ENCODE peak calls at places on chromosomes 7 and 10, in six cellular contexts. D, E, X, K, Q and L are unnamed samples.

GRCh38 chr7:13829914-13830603 is 159.4 kb downstream of the ETV1 start:
- DNase-seq in D (no peak), E (peak), X (no peak), K (no peak), Q (no peak), L (no peak)

GRCh38 chr7:81173766-81174281 is 255.0 kb upstream of the SEMA3C start:
- DNase-seq in D (no peak), E (peak), X (no peak), K (no peak), Q (no peak), L (no peak)

GRCh38 chr7:22195402-22195801 is 161.6 kb downstream of the RAPGEF5 start:
- DNase-seq in D (no peak), E (no peak), X (no peak), K (no peak), Q (no peak), L (no peak)

GRCh38 chr7:1973321-1974251 is 259.2 kb downstream of the MAD1L1 start:
- DNase-seq in D (no peak), E (no peak), X (no peak), K (no peak), Q (no peak), L (no peak)

GRCh38 chr7:153005750-153006149 is 246.2 kb downstream of the ACTR3B start:
- DNase-seq in D (no peak), E (no peak), X (no peak), K (no peak), Q (no peak), L (no peak)

GRCh38 chr7:142876991-142877910 is 8.3 kb downstream of the TRPV6 start:
- DNase-seq in D (no peak), E (no peak), X (no peak), K (no peak), Q (no peak), L (no peak)

GRCh38 chr7:130298927-130299326 is 6.0 kb downstream of the CPA4 start:
- DNase-seq in D (no peak), E (no peak), X (no peak), K (no peak), Q (peak), L (no peak)

GRCh38 chr10:98259606-98260319 is 8.2 kb downstream of the LOXL4 start:
- DNase-seq in D (no peak), E (peak), X (no peak), K (no peak), Q (no peak), L (no peak)

GRCh38 chr10:72728462-72728861 is 36.5 kb downstream of the MCU start:
- DNase-seq in D (no peak), E (no peak), X (no peak), K (no peak), Q (no peak), L (no peak)

GRCh38 chr7:142542938-142543337 is 206.3 kb upstream of the PRSS1 start:
- DNase-seq in D (no peak), E (peak), X (no peak), K (no peak), Q (no peak), L (no peak)

GRCh38 chr7:84047085-84047484 is 147.5 kb downstream of the SEMA3A start:
- DNase-seq in D (no peak), E (no peak), X (no peak), K (no peak), Q (no peak), L (no peak)

GRCh38 chr10:10930979-10931743 is 86.5 kb upstream of the CELF2 start:
- DNase-seq in D (no peak), E (no peak), X (no peak), K (no peak), Q (no peak), L (no peak)

GRCh38 chr10:69345890-69346474 is 67.7 kb downstream of the HK1 start:
- DNase-seq in D (no peak), E (no peak), X (no peak), K (no peak), Q (no peak), L (no peak)

GRCh38 chr10:17923728-17924127 is 28.0 kb upstream of the SLC39A12 start:
- DNase-seq in D (no peak), E (peak), X (no peak), K (peak), Q (no peak), L (peak)

GRCh38 chr10:87095241-87095945 is 387 bp downstream of the SHLD2 start:
- DNase-seq in D (peak), E (peak), X (peak), K (peak), Q (peak), L (peak)

GRCh38 chr10:59342723-59343122 is 19.6 kb downstream of the FAM13C start:
- DNase-seq in D (no peak), E (no peak), X (no peak), K (no peak), Q (no peak), L (no peak)

GRCh38 chr7:22698762-22699161 is 28.2 kb upstream of the IL6 start:
- DNase-seq in D (no peak), E (no peak), X (no peak), K (no peak), Q (no peak), L (no peak)

GRCh38 chr7:107505997-107506682 is 36.3 kb downstream of the GPR22 start:
- DNase-seq in D (peak), E (peak), X (no peak), K (no peak), Q (peak), L (peak)

GRCh38 chr10:74753295-74754211 is 72.8 kb upstream of the KAT6B start:
- DNase-seq in D (no peak), E (peak), X (peak), K (no peak), Q (no peak), L (peak)

GRCh38 chr7:7681191-7681935 is 37.0 kb downstream of the RPA3 start:
- DNase-seq in D (peak), E (peak), X (peak), K (no peak), Q (peak), L (peak)

GRCh38 chr10:80205478-80206276 is at the start of gene ANXA11:
- DNase-seq in D (peak), E (peak), X (peak), K (peak), Q (peak), L (peak)

GRCh38 chr10:127148933-127149220 is 47.5 kb downstream of the INSYN2A start:
- DNase-seq in D (no peak), E (peak), X (no peak), K (no peak), Q (no peak), L (no peak)

GRCh38 chr10:72830625-72831024 is 62.9 kb upstream of the OIT3 start:
- DNase-seq in D (no peak), E (no peak), X (no peak), K (no peak), Q (no peak), L (no peak)

GRCh38 chr10:125029584-125030242 is 87.8 kb downstream of the ZRANB1 start:
- DNase-seq in D (no peak), E (peak), X (no peak), K (no peak), Q (no peak), L (peak)

GRCh38 chr7:101940830-101941229 is 123.4 kb downstream of the CUX1 start:
- DNase-seq in D (peak), E (no peak), X (no peak), K (no peak), Q (no peak), L (peak)

GRCh38 chr10:68154211-68154497 is 44.9 kb downstream of the MYPN start:
- DNase-seq in D (peak), E (peak), X (peak), K (no peak), Q (no peak), L (peak)

GRCh38 chr7:16905300-16906044 is 23.7 kb upstream of the AGR3 start:
- DNase-seq in D (no peak), E (peak), X (no peak), K (no peak), Q (no peak), L (no peak)

GRCh38 chr7:79290841-79291497 is 162.5 kb downstream of the MAGI2 start:
- DNase-seq in D (no peak), E (peak), X (no peak), K (no peak), Q (no peak), L (no peak)

GRCh38 chr7:151311294-151311864 is 30.2 kb upstream of the NUB1 start:
- DNase-seq in D (peak), E (no peak), X (peak), K (peak), Q (peak), L (no peak)

GRCh38 chr10:133381041-133381440 is 2.0 kb downstream of the PAOX start:
- DNase-seq in D (no peak), E (no peak), X (no peak), K (no peak), Q (no peak), L (no peak)

GRCh38 chr7:73960548-73960947 is 67.4 kb upstream of the ELN start:
- DNase-seq in D (no peak), E (no peak), X (no peak), K (peak), Q (peak), L (no peak)

GRCh38 chr10:58107506-58107905 is 160.2 kb downstream of the IPMK start:
- DNase-seq in D (no peak), E (peak), X (no peak), K (no peak), Q (no peak), L (no peak)

GRCh38 chr7:7424151-7424873 is 111.4 kb downstream of the COL28A1 start:
- DNase-seq in D (peak), E (peak), X (peak), K (peak), Q (peak), L (peak)

GRCh38 chr10:89458289-89458688 is 43.9 kb downstream of the IFIT5 start:
- DNase-seq in D (no peak), E (peak), X (no peak), K (no peak), Q (no peak), L (no peak)

GRCh38 chr10:17655567-17656146 is 11.7 kb downstream of the STAM start:
- DNase-seq in D (no peak), E (no peak), X (no peak), K (no peak), Q (no peak), L (no peak)

GRCh38 chr7:73572767-73573186 is 5.6 kb downstream of the TBL2 start:
- DNase-seq in D (no peak), E (no peak), X (no peak), K (no peak), Q (peak), L (no peak)

GRCh38 chr7:134693256-134693655 is 46.6 kb downstream of the BPGM start:
- DNase-seq in D (no peak), E (peak), X (no peak), K (peak), Q (no peak), L (no peak)

GRCh38 chr10:101829561-101830315 is 11.5 kb upstream of the OGA start:
- DNase-seq in D (peak), E (no peak), X (peak), K (no peak), Q (no peak), L (peak)

GRCh38 chr10:78944658-78945333 is 124.0 kb upstream of the ZMIZ1 start:
- DNase-seq in D (no peak), E (peak), X (peak), K (no peak), Q (no peak), L (peak)
- H3K27ac ChIP-seq in D (no peak), E (peak), X (no peak), K (no peak), Q (no peak), L (no peak)

DNA sequence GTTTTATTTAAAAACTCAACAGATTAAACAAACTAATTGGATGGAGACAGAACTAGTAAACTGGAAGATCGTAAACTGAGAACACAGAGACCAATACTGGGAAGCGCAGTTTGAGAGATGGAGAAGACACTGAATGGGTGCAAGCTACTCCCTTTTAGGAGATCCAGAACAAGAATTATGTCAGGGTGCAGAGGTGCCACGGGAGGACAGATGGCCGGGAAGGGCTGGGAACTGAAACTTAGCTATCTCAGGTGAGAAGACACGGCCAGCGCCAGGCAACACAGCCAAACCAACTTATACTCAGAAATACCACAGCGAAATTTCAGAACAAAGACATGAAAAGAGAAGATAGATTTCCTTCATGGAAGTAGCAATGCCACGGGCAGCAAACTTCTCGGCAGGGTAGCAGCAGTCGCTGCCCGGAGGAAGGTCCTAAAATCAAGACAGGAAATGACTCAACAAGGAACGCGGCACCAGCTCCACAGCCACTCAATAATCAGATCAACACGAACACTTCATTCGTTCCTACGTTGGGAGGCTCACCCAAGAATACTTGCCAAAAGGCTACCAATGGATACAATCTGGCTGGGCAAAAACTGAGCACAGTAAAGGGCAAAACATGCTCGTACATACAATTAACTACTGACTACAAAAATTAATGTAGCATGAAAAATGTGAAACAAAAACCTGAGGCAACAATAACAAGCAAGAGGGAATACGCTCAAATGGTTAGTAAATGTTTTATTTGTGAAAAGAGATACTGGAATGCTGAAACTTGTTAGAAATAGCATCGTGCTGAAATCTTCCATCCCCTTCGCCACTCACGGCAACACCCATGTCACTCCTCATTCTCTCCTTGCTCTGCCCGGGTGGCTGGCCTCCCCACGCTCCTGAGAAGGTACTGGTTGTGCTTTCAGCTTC is 2.2 kb upstream of the LRRC27 start:
- DNase-seq in D (peak), E (peak), X (no peak), K (no peak), Q (no peak), L (peak)
- H3K27ac ChIP-seq in D (peak), E (peak), X (no peak), K (peak), Q (no peak), L (no peak)

DNA sequence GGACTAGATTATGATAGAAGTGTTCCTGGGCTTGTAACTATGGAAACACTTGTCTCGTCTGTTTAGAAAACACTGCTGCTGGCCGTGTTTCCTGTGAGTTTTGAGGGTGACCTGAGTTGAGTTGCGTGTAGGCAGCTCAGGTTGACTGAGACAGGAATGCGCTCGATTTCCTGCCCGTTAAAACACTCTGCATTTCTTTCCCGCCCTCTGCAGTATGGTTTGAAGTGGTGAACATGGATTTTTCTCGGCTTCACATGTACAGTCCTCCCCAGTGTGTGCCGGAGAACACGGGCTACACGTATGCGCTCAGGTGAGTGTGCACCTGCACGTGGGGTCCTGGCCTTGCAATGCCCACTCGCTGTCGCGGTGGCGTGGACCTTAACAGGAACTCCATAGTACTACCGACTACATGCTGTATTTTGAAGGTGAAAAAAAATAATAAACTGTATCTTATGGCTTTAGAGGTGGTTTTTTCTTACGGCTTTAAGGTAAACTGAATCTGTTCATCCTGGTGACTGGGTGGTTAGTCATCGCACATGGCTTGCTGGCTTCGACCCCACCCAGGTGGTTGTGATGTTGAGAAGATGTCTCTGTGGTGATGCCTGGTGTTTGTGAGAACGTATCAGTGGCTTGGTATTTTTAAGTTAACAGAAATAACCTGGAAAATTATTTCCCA is at the start of gene SUN1:
- DNase-seq in D (no peak), E (peak), X (no peak), K (no peak), Q (no peak), L (peak)
- H3K27ac ChIP-seq in D (no peak), E (peak), X (peak), K (peak), Q (no peak), L (peak)

GRCh38 chr10:117541909-117542705 is 439 bp upstream of the EMX2 start:
- DNase-seq in D (no peak), E (peak), X (peak), K (no peak), Q (peak), L (no peak)
- H3K27ac ChIP-seq in D (no peak), E (no peak), X (peak), K (no peak), Q (no peak), L (no peak)

GRCh38 chr7:35777121-35777520 is 23.7 kb upstream of the SEPTIN7 start:
- DNase-seq in D (no peak), E (no peak), X (no peak), K (no peak), Q (no peak), L (no peak)
- H3K27ac ChIP-seq in D (no peak), E (no peak), X (no peak), K (no peak), Q (no peak), L (no peak)

GRCh38 chr7:124552217-124552616 is 213.4 kb downstream of the GPR37 start:
- DNase-seq in D (no peak), E (peak), X (no peak), K (no peak), Q (no peak), L (no peak)

GRCh38 chr7:124553485-124553884 is 212.1 kb downstream of the GPR37 start:
- DNase-seq in D (no peak), E (no peak), X (no peak), K (no peak), Q (no peak), L (no peak)

DNA sequence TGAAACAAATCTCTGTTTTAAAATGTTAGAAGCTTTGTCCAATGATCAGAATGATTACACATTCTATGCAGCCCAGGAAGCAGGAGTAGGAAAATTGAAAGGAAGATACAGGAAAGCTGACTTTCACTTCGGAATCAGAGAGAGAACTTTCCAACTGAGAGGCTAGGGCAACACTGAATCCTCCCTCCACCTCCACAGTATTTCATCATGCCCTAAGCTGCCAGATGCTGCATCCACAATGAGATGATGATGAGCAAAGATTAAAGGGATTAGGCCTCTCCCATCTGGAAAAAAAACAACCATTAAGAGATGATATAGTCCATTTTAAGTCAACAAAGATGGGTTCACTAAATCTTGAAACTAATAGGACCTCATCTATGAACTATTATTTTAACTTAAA is 215.6 kb downstream of the GPR37 start:
- DNase-seq in D (no peak), E (peak), X (no peak), K (no peak), Q (no peak), L (no peak)
- H3K27ac ChIP-seq in D (no peak), E (no peak), X (peak), K (no peak), Q (no peak), L (no peak)